ENCODE peak calls at places on chromosomes 12 and 14, in four cellular contexts. T is neural progenitor cell, H is thoracic aorta, M is mesenchymal stem cell. K is an unnamed sample.

GRCh38 chr14:35404496-35405303 is at the start of gene NFKBIA:
- DNase-seq in T (peak), M (peak), H (no peak), K (peak)

GRCh38 chr14:94305620-94306019 is 12.6 kb upstream of the SERPINA10 start:
- DNase-seq in T (no peak), M (no peak), H (no peak), K (peak)

GRCh38 chr12:116094475-116094874 is 183.0 kb downstream of the MED13L start:
- DNase-seq in T (no peak), M (no peak), H (no peak), K (no peak)

GRCh38 chr14:100070310-100070709 is 5.1 kb downstream of the EVL start:
- DNase-seq in M (no peak), H (no peak), T (no peak), K (no peak)

GRCh38 chr12:54370218-54370730 is 6.0 kb upstream of the GPR84 start:
- DNase-seq in M (peak), H (peak), T (peak), K (no peak)

GRCh38 chr12:53952871-53953734 is 1.6 kb upstream of the HOXC12 start:
- DNase-seq in T (peak), M (no peak), H (no peak), K (no peak)

GRCh38 chr12:30822385-30823139 is 67.8 kb upstream of the CAPRIN2 start:
- DNase-seq in T (peak), H (no peak), M (peak), K (no peak)

GRCh38 chr12:47534695-47535094 is 171.1 kb downstream of the RPAP3 start:
- DNase-seq in M (peak), H (no peak), T (no peak), K (no peak)

GRCh38 chr14:32711103-32711680 is 227.5 kb upstream of the NPAS3 start:
- DNase-seq in H (no peak), T (peak), M (peak), K (no peak)

GRCh38 chr14:77989441-77989891 is 180.7 kb upstream of the NRXN3 start:
- DNase-seq in H (no peak), T (peak), M (no peak), K (no peak)

GRCh38 chr14:50830932-50831703 is at the start of gene NIN:
- DNase-seq in H (peak), M (peak), T (peak), K (peak)

GRCh38 chr14:56423591-56423991 is 156.0 kb upstream of the TMEM260 start:
- DNase-seq in T (no peak), H (no peak), M (peak), K (no peak)

GRCh38 chr12:9651265-9651729 is 18.2 kb upstream of the CLEC2D start:
- DNase-seq in T (no peak), H (no peak), M (peak), K (no peak)

GRCh38 chr12:57621497-57622292 is 10.5 kb downstream of the ARHGEF25 start:
- DNase-seq in M (peak), H (no peak), T (peak), K (no peak)

GRCh38 chr14:38256358-38256840 is 506 bp upstream of the CLEC14A start:
- DNase-seq in H (no peak), M (peak), T (peak), K (no peak)

GRCh38 chr12:56333197-56333678 is 562 bp downstream of the PAN2 start:
- DNase-seq in T (no peak), H (no peak), M (no peak), K (no peak)

GRCh38 chr14:67690011-67690410 is 5.6 kb downstream of the RDH11 start:
- DNase-seq in T (no peak), M (no peak), H (no peak), K (no peak)
- H3K27ac ChIP-seq in T (no peak), M (no peak), H (no peak), K (no peak)

GRCh38 chr14:91508105-91508504 is 2.0 kb downstream of the PPP4R3A start:
- DNase-seq in H (no peak), T (no peak), M (no peak), K (no peak)
- H3K4me3 ChIP-seq in H (peak), T (peak), M (no peak), K (peak)

GRCh38 chr12:13099910-13100609 is 3.4 kb downstream of the GSG1 start:
- DNase-seq in T (no peak), H (no peak), M (peak), K (peak)
- H3K27ac ChIP-seq in T (no peak), H (peak), M (peak), K (peak)

DNA sequence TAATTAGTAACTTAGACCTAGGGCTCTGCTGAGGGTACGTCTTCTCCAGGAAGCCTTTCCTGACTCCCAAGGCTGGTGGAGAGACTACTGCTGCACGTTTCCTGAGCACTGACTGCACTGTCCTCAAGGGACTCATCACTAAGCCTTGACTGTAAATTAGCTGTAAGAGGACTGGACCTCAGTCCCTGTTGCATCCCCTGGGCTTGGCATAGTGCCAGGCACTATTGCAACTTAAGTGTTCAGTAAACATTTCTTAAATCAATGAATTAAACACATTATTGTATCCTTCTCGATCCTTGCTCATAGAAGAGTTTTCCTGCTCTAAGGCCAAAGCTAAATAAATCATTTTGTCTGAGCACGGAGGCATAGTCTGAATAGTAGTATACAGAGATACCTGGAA is 31.9 kb upstream of the IFNG-AS1 start:
- DNase-seq in T (no peak), H (no peak), M (no peak), K (no peak)
- H3K4me3 ChIP-seq in T (no peak), H (no peak), M (no peak), K (no peak)

K was measured in esophagus muscularis mucosa.